ENCODE peak calls at places on chromosomes 6 and 20, in five cellular contexts. Y is HCT116, V is prostate gland, E is heart right ventricle, N is progenitor cell of endocrine pancreas. K is an unnamed sample.

GRCh38 chr20:14723614-14724013 is 386.2 kb upstream of the FLRT3 start:
- DNase-seq in Y (no peak), V (no peak), E (no peak), N (no peak), K (no peak)

GRCh38 chr6:169780571-169781091 is 29.2 kb downstream of the ERMARD start:
- DNase-seq in Y (no peak), V (no peak), E (no peak), N (no peak), K (peak)

GRCh38 chr6:111552241-111552744 is 53.4 kb downstream of the TRAF3IP2 start:
- DNase-seq in Y (no peak), V (peak), E (peak), N (peak), K (no peak)

GRCh38 chr6:117200067-117200466 is 65.3 kb upstream of the VGLL2 start:
- DNase-seq in Y (no peak), V (no peak), E (peak), N (no peak), K (no peak)

GRCh38 chr6:12048609-12049008 is 36.5 kb downstream of the HIVEP1 start:
- DNase-seq in Y (no peak), V (no peak), E (no peak), N (no peak), K (no peak)

GRCh38 chr6:138966870-138967269 is 21.2 kb downstream of the REPS1 start:
- DNase-seq in Y (no peak), V (no peak), E (no peak), N (no peak), K (no peak)

GRCh38 chr6:44128020-44128917 is 915 bp downstream of the TMEM63B start:
- DNase-seq in Y (no peak), V (peak), E (peak), N (peak), K (peak)

GRCh38 chr6:10369896-10370295 is 45.0 kb downstream of the TFAP2A start:
- DNase-seq in Y (no peak), V (no peak), E (no peak), N (no peak), K (no peak)

GRCh38 chr6:11598687-11599086 is 61.1 kb downstream of the TMEM170B start:
- DNase-seq in Y (no peak), V (no peak), E (no peak), N (no peak), K (peak)

GRCh38 chr6:134379086-134379485 is 61.2 kb upstream of the SGK1 start:
- DNase-seq in Y (peak), V (peak), E (peak), N (peak), K (no peak)

GRCh38 chr6:168035661-168036616 is 38.5 kb downstream of the KIF25 start:
- DNase-seq in Y (no peak), V (no peak), E (peak), N (no peak), K (no peak)

GRCh38 chr6:31581511-31582229 is 554 bp downstream of the LTB start:
- DNase-seq in Y (no peak), V (no peak), E (no peak), N (no peak), K (no peak)

GRCh38 chr6:136822051-136822378 is 377 bp upstream of the PEX7 start:
- DNase-seq in Y (no peak), V (peak), E (no peak), N (no peak), K (no peak)

GRCh38 chr6:47663462-47664216 is 34.7 kb upstream of the ADGRF4 start:
- DNase-seq in Y (no peak), V (no peak), E (no peak), N (no peak), K (no peak)

GRCh38 chr6:125392682-125393081 is 90.9 kb upstream of the HDDC2 start:
- DNase-seq in Y (no peak), V (no peak), E (no peak), N (no peak), K (no peak)

GRCh38 chr6:170206317-170206621 is 84.6 kb downstream of the DLL1 start:
- DNase-seq in Y (no peak), V (no peak), E (no peak), N (no peak), K (peak)

GRCh38 chr6:43887340-43887858 is 117.4 kb downstream of the VEGFA start:
- DNase-seq in Y (no peak), V (no peak), E (no peak), N (no peak), K (no peak)

GRCh38 chr6:115468272-115469005 is 592.3 kb downstream of the FRK start:
- DNase-seq in Y (no peak), V (no peak), E (no peak), N (no peak), K (no peak)

GRCh38 chr6:38713812-38714211 is 1.3 kb upstream of the DNAH8 start:
- DNase-seq in Y (no peak), V (no peak), E (no peak), N (no peak), K (no peak)

GRCh38 chr6:169905041-169905807 is 153.8 kb downstream of the ERMARD start:
- DNase-seq in Y (no peak), V (no peak), E (peak), N (no peak), K (peak)

GRCh38 chr20:58162976-58163375 is 65.5 kb downstream of the ANKRD60 start:
- DNase-seq in Y (no peak), V (no peak), E (no peak), N (no peak), K (no peak)

GRCh38 chr6:86407128-86407527 is 530.2 kb upstream of the HTR1E start:
- DNase-seq in Y (no peak), V (no peak), E (no peak), N (no peak), K (no peak)

GRCh38 chr6:12208190-12208589 is 82.0 kb upstream of the EDN1 start:
- DNase-seq in Y (no peak), V (no peak), E (no peak), N (no peak), K (peak)

GRCh38 chr6:143955971-143956370 is 52.1 kb downstream of the PLAGL1 start:
- DNase-seq in Y (no peak), V (no peak), E (no peak), N (no peak), K (no peak)

GRCh38 chr6:57216235-57217101 is 5.6 kb downstream of the RAB23 start:
- DNase-seq in Y (no peak), V (peak), E (no peak), N (no peak), K (no peak)

GRCh38 chr20:50992336-50992732 is 30.6 kb downstream of the KCNG1 start:
- DNase-seq in Y (no peak), V (peak), E (no peak), N (no peak), K (no peak)

GRCh38 chr6:43377710-43378229 is 8.3 kb upstream of the ZNF318 start:
- DNase-seq in Y (no peak), V (no peak), E (no peak), N (no peak), K (no peak)

GRCh38 chr6:24640166-24640565 is 5.8 kb downstream of the KIAA0319 start:
- DNase-seq in Y (no peak), V (no peak), E (no peak), N (no peak), K (no peak)

GRCh38 chr6:166955121-166955864 is 1.1 kb downstream of the RNASET2 start:
- DNase-seq in Y (no peak), V (no peak), E (no peak), N (no peak), K (peak)

GRCh38 chr6:127080081-127080480 is 38.4 kb upstream of the RSPO3 start:
- DNase-seq in Y (no peak), V (no peak), E (no peak), N (no peak), K (no peak)

GRCh38 chr20:18299364-18299763 is 11.0 kb downstream of the ZNF133 start:
- DNase-seq in Y (no peak), V (no peak), E (no peak), N (no peak), K (no peak)

GRCh38 chr6:20812776-20813175 is 278.5 kb downstream of the CDKAL1 start:
- DNase-seq in Y (no peak), V (peak), E (no peak), N (no peak), K (no peak)

GRCh38 chr20:23668477-23668951 is 20.3 kb downstream of the CST4 start:
- DNase-seq in Y (peak), V (peak), E (peak), N (peak), K (peak)

GRCh38 chr20:32232487-32232886 is 24.8 kb downstream of the POFUT1 start:
- DNase-seq in Y (no peak), V (no peak), E (no peak), N (no peak), K (no peak)

GRCh38 chr6:151024597-151024996 is 159.1 kb downstream of the MTHFD1L start:
- DNase-seq in Y (no peak), V (peak), E (no peak), N (no peak), K (no peak)

GRCh38 chr6:151022492-151022891 is 157.0 kb downstream of the MTHFD1L start:
- DNase-seq in Y (no peak), V (no peak), E (no peak), N (no peak), K (no peak)

GRCh38 chr6:151021878-151022277 is 156.4 kb downstream of the MTHFD1L start:
- DNase-seq in Y (no peak), V (no peak), E (no peak), N (no peak), K (no peak)

GRCh38 chr6:151025076-151025475 is 159.6 kb downstream of the MTHFD1L start:
- DNase-seq in Y (no peak), V (peak), E (no peak), N (no peak), K (no peak)

DNA sequence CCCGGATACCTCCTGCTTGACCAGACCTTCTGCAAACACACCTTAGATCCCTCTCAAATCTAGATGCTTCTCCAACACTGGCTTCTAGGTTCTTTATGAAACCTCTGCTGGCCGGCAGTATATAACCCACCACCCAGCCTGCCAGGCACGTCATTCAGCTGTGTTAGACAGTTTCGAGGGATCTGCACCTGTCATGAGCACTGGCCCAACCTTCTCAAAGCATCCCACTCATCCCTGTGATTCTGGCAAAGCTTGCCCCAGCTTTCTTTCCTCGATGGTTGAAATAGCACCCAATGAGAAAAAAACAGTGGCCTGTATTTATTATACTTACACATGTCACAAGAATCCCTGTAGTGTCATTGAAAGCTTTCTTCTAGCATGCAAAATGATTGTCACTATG is 157.8 kb downstream of the MTHFD1L start:
- DNase-seq in Y (no peak), V (no peak), E (no peak), N (no peak), K (no peak)
- TF ChIP-seq CTCF in Y (no peak), V (no peak), E (no peak), N (no peak), K (no peak)

GRCh38 chr6:109794201-109794926 is 103.3 kb downstream of the FIG4 start:
- DNase-seq in Y (no peak), V (no peak), E (no peak), N (no peak), K (no peak)
- TF ChIP-seq CTCF in Y (no peak), V (no peak), E (no peak), N (no peak), K (no peak)

DNA sequence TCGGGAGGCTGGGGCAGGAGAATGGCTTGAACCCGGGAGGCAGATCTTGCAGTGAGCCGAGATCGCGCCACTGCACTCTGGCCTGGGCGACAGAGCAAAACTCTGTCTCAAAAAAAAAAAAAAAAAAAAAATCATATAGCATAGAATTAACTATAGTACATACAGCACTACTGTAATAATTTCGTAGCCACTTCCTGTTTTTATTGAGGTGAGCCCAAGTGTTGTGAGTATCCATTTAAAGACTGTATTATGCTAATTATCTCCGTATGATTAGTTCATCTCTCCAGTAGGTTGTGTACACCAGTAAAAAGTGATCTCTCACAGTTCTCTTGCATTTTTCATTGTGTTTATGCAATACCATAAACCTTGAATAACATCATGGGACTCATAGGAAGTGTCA is 70.6 kb downstream of the IYD start:
- DNase-seq in Y (no peak), V (no peak), E (no peak), N (no peak), K (no peak)
- TF ChIP-seq CTCF in Y (no peak), V (no peak), E (no peak), N (no peak), K (no peak)

DNA sequence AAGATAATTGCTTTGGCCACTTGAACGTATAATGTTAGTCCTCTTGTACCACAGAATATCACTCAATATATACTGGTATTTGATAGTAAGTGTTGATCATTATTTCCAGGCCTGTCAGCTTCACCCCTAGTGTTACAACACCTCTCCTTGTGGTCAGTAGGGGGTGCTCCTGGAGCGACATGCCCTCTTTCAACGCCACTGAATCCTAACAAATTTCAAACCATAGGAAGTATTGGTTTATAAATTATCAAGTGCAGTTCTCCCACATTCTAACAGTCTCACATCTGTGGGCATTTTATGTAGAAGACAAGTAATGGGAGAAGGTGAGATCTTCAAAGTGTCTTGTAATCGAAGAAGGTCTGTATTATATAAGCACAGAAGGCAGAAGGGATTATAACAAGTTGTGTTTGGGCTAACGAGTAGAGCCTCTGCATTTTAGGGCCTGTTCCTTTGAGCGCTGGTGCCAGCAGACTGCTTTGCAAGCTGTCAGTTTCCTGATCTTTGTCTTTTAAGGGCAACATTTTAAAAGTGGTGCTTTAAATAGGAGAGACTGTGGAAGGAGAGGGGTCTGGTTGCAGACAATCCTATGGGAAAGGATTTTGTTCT is 57.1 kb upstream of the CEP162 start:
- DNase-seq in Y (peak), V (no peak), E (no peak), N (no peak), K (no peak)
- TF ChIP-seq CTCF in Y (peak), V (no peak), E (peak), N (peak), K (no peak)

GRCh38 chr6:163298079-163298807 is 116.3 kb upstream of the QKI start:
- DNase-seq in Y (no peak), V (no peak), E (no peak), N (no peak), K (no peak)
- TF ChIP-seq CTCF in Y (no peak), V (no peak), E (no peak), N (no peak), K (no peak)

GRCh38 chr20:3235661-3236324 is 3.2 kb downstream of the SLC4A11 start:
- DNase-seq in Y (no peak), V (no peak), E (no peak), N (no peak), K (no peak)
- TF ChIP-seq CTCF in Y (no peak), V (no peak), E (no peak), N (no peak), K (no peak)

DNA sequence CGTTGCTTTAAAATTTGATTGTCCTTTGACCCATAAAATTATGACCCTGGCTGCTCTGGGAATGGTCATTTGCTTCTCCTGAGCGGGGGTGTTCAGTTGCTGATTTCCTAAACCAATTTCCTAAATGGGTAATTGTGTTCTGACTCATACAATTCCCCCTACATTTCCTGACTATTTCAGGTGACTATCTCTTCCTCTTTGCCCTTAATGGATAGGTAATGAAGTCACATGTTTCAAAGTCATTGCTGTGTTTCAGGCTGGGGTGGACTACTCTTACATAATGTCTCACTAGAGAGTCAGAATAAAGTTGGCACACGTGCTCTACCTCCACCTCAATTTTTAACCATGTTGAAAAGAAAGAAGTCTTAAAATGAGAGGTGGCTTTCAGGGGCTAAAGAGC is 109.8 kb downstream of the DOK5 start:
- DNase-seq in Y (no peak), V (no peak), E (no peak), N (no peak), K (no peak)
- TF ChIP-seq CTCF in Y (no peak), V (no peak), E (no peak), N (no peak), K (no peak)

DNA sequence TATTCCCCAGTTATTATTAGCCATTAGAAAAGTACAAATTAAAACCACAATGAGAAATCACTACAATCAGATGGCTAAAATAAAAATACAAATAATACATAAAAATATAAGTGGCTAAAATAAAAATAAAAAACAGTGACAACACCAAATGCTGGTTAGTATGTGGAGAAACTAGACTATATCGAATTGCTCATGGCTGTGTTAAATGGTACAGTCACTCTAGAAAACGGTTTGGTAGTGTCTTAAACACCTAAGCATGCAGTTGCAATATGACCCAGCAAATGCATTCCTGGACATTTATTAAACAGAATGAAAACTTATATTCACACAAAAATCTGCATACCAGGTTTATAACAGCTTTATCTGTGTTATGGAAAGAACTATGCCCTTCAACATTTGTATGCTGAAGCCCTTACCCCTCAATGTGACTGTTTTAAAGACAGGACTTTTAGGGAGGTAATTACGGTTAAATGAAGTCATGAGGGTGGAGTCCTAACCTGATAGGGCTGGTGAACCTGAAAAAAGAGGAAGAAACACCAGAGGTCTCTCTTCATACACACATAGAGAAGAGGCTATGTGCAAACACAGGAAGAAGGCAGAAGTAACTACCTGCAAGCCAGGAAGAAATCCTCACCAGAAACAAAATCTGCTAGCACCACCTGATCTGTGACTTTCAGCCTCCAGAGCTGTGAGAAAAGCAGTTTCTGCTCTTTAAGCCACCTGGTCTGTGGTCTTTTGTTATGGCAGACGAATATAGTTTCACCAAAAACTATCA is 84.9 kb downstream of the ASCC3 start:
- DNase-seq in Y (no peak), V (no peak), E (no peak), N (no peak), K (no peak)
- TF ChIP-seq CTCF in Y (no peak), V (no peak), E (no peak), N (no peak), K (no peak)

DNA sequence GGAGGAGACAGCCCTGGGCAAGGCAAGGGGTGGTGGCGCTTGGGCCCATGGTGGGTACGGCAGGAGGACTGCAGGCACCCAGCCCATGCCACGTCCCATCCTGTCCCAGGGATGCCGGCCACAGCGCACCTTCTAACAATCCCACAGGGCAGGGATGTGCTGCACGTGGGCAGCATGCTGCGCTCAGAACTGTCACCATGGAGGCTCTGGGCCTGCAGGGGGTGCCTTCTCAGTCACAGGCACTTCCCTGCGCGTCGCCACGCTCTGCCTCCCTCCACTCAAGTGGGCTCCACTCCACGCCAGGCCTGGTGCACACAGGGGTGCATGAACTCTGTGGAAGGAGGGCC is 2.4 kb downstream of the CABLES2 start:
- DNase-seq in Y (no peak), V (no peak), E (no peak), N (no peak), K (no peak)
- TF ChIP-seq CTCF in Y (no peak), V (no peak), E (no peak), N (no peak), K (no peak)